ENCODE peak calls at places on chromosomes 13 and 19, in seven cellular contexts. K is NCI-H1930; N is stomach; L is heart right ventricle; I is naive thymus-derived CD8-positive, alpha-beta T cell; W is AG09319; J is Peyer's patch. M is an unnamed sample.

GRCh38 chr19:1238373-1239303 is 833 bp upstream of the CBARP start:
- DNase-seq in K (no peak), N (no peak), L (no peak), I (no peak), W (no peak), J (no peak), M (no peak)

GRCh38 chr19:44530777-44531176 is 1.3 kb upstream of the CEACAM20 start:
- DNase-seq in K (no peak), N (no peak), L (no peak), I (no peak), W (no peak), J (no peak), M (peak)

GRCh38 chr13:33004454-33004853 is 11.8 kb upstream of the KL start:
- DNase-seq in K (no peak), N (no peak), L (peak), I (no peak), W (no peak), J (no peak), M (peak)

GRCh38 chr19:33039108-33039599 is 25.5 kb downstream of the RHPN2 start:
- DNase-seq in K (no peak), N (no peak), L (no peak), I (no peak), W (no peak), J (no peak), M (no peak)

GRCh38 chr13:112972258-112972657 is 3.2 kb downstream of the MCF2L start:
- DNase-seq in K (no peak), N (no peak), L (no peak), I (no peak), W (no peak), J (no peak), M (no peak)

GRCh38 chr19:18399008-18399407 is 1.6 kb upstream of the LRRC25 start:
- DNase-seq in K (no peak), N (peak), L (no peak), I (no peak), W (no peak), J (no peak), M (no peak)

GRCh38 chr13:50149143-50149703 is 134.0 kb downstream of the KCNRG start:
- DNase-seq in K (no peak), N (no peak), L (no peak), I (no peak), W (no peak), J (no peak), M (no peak)

GRCh38 chr19:12636631-12637030 is 25.9 kb downstream of the ZNF791 start:
- DNase-seq in K (no peak), N (no peak), L (no peak), I (no peak), W (no peak), J (no peak), M (no peak)

GRCh38 chr19:33376423-33376822 is 2.9 kb downstream of the CEBPG start:
- DNase-seq in K (no peak), N (peak), L (peak), I (no peak), W (peak), J (no peak), M (peak)

GRCh38 chr19:52473655-52474350 is 20.4 kb downstream of the ZNF578 start:
- DNase-seq in K (no peak), N (no peak), L (no peak), I (no peak), W (no peak), J (no peak), M (no peak)

GRCh38 chr13:110380359-110381028 is 73.4 kb downstream of the COL4A2 start:
- DNase-seq in K (no peak), N (no peak), L (no peak), I (no peak), W (no peak), J (no peak), M (peak)

GRCh38 chr13:35923347-35923746 is 207.8 kb downstream of the DCLK1 start:
- DNase-seq in K (no peak), N (no peak), L (peak), I (no peak), W (no peak), J (no peak), M (peak)

GRCh38 chr19:45385392-45386221 is 15.2 kb upstream of the ERCC2 start:
- DNase-seq in K (peak), N (no peak), L (no peak), I (no peak), W (no peak), J (no peak), M (no peak)

GRCh38 chr13:104869501-104869900 is 1666.0 kb downstream of the EFNB2 start:
- DNase-seq in K (no peak), N (no peak), L (no peak), I (no peak), W (no peak), J (no peak), M (peak)

GRCh38 chr19:48121909-48122371 is 11.3 kb upstream of the PLA2G4C start:
- DNase-seq in K (no peak), N (no peak), L (no peak), I (no peak), W (no peak), J (peak), M (peak)

GRCh38 chr19:49216076-49216475 is 58.5 kb downstream of the TRPM4 start:
- DNase-seq in K (no peak), N (no peak), L (no peak), I (no peak), W (no peak), J (no peak), M (peak)

GRCh38 chr13:43934273-43934672 is 54.6 kb downstream of the LACC1 start:
- DNase-seq in K (no peak), N (no peak), L (no peak), I (no peak), W (no peak), J (no peak), M (no peak)

M was measured in fibroblast of pulmonary artery.